ENCODE peak calls at places on chromosomes 6 and 20, in eight cellular contexts. C, B, X, K, E, R, I and U are unnamed samples. For H3K4me1, the result is how much of the 10 kb centered on the place peaks cover.

GRCh38 chr6:2738373-2738979 is 12.2 kb downstream of the MYLK4 start:
- DNase-seq in C (no peak), B (no peak), X (peak), K (peak), E (peak), R (peak), I (peak), U (no peak)

GRCh38 chr6:34150766-34151165 is 4.9 kb upstream of the GRM4 start:
- DNase-seq in C (peak), B (peak), X (no peak), K (no peak), E (no peak), R (no peak), I (no peak), U (no peak)

GRCh38 chr6:142551145-142551811 is 249.5 kb downstream of the ADGRG6 start:
- DNase-seq in C (no peak), B (no peak), X (peak), K (no peak), E (no peak), R (no peak), I (no peak), U (no peak)

GRCh38 chr6:33215281-33215680 is 7.0 kb downstream of the RING1 start:
- DNase-seq in C (peak), B (no peak), X (no peak), K (no peak), E (no peak), R (no peak), I (no peak), U (no peak)

GRCh38 chr20:59515906-59516209 is 88.5 kb upstream of the PHACTR3 start:
- DNase-seq in C (no peak), B (no peak), X (no peak), K (no peak), E (no peak), R (no peak), I (no peak), U (no peak)

GRCh38 chr20:41182296-41183212 is 45.2 kb downstream of the PLCG1 start:
- DNase-seq in C (peak), B (no peak), X (no peak), K (no peak), E (no peak), R (peak), I (peak), U (no peak)

GRCh38 chr6:47403801-47404200 is 73.8 kb upstream of the CD2AP start:
- DNase-seq in C (no peak), B (no peak), X (no peak), K (no peak), E (no peak), R (no peak), I (no peak), U (peak)

GRCh38 chr6:99613398-99613704 is 6.7 kb downstream of the PRDM13 start:
- DNase-seq in C (no peak), B (no peak), X (no peak), K (peak), E (peak), R (no peak), I (no peak), U (peak)

GRCh38 chr6:31639449-31639861 is 13.0 kb downstream of the BAG6 start:
- DNase-seq in C (no peak), B (no peak), X (peak), K (no peak), E (no peak), R (no peak), I (no peak), U (no peak)

GRCh38 chr20:52083627-52084232 is 107.8 kb downstream of the ZFP64 start:
- DNase-seq in C (no peak), B (no peak), X (peak), K (peak), E (peak), R (peak), I (peak), U (peak)
- H3K4me3 ChIP-seq in C (no peak), B (no peak), X (no peak), K (no peak), E (no peak), R (no peak), I (no peak), U (no peak)

GRCh38 chr6:147209762-147210449 is 5.7 kb downstream of the STXBP5 start:
- DNase-seq in C (no peak), B (no peak), X (no peak), K (no peak), E (no peak), R (no peak), I (no peak), U (no peak)

GRCh38 chr6:147213772-147214171 is 9.6 kb downstream of the STXBP5 start:
- DNase-seq in C (no peak), B (no peak), X (no peak), K (no peak), E (no peak), R (no peak), I (no peak), U (no peak)

GRCh38 chr6:147211831-147212230 is 7.6 kb downstream of the STXBP5 start:
- DNase-seq in C (no peak), B (no peak), X (no peak), K (no peak), E (no peak), R (no peak), I (no peak), U (no peak)

GRCh38 chr6:147212618-147213017 is 8.4 kb downstream of the STXBP5 start:
- DNase-seq in C (no peak), B (no peak), X (no peak), K (no peak), E (no peak), R (no peak), I (no peak), U (no peak)

GRCh38 chr6:147211349-147211748 is 7.1 kb downstream of the STXBP5 start:
- DNase-seq in C (no peak), B (no peak), X (no peak), K (no peak), E (no peak), R (no peak), I (no peak), U (no peak)
- H3K4me1 ChIP-seq in C (half or more), B (under half), X (under half), K (under half), E (under half), R (under half), I (under half), U (under half)

DNA sequence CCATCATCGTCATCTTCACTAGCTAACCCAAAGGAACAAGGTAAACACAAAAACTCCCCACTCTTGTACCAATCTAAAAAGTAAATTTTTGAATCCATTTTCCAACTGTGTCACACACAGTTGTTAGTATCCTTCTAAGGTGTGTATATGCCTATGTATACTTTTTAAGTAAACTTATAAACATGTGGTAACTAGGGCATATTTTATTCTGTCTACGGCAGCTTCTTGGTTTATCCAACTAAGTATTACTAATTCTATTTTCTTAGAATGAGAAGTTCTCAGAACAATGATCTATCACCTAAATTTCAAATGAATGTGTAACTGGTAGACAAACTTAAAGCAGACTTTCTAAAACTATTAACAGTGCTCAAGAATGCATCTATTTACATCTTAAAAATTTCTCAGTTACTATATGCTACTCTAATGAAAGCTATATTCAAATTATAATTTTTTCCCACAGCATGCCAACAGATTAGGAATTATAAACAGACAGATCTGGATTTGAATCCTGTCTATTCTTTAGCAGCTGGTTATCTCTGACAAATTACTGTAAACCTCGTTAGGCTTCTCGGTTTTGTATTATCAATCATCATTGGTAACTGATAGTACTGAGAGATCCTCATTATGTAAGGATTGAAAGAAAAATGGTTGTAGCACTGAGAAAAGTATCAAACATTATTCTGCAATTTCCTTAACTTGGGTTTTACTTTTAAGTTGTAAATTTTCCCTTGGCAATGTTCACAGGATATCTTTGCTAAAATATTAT is 1.7 kb upstream of the PLN start:
- DNase-seq in C (no peak), B (no peak), X (no peak), K (no peak), E (no peak), R (no peak), I (no peak), U (no peak)
- H3K4me3 ChIP-seq in C (peak), B (no peak), X (no peak), K (no peak), E (peak), R (no peak), I (peak), U (no peak)

DNA sequence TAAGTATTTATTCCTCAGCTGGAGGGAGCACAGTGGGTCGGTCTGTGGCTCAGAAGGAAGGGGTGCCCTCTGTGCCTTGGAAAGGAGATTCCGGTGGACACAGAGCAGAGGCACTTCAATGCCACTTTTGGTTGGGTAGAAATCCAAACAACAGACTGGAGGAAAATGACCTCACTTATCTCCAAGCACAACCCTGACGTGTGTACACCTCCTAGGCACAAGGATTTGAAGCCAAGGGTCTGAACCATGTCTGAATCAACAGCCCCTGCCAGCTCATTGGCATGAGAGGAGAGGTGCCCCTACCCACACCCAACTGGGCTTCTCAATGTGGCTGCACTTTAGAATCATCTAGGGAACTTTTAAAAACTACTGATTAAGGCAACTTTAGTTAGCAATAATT is 13.4 kb downstream of the CD24 start:
- DNase-seq in C (no peak), B (no peak), X (no peak), K (no peak), E (no peak), R (no peak), I (no peak), U (no peak)
- H3K4me1 ChIP-seq in C (under half), B (under half), X (under half), K (under half), E (under half), R (under half), I (under half), U (under half)

DNA sequence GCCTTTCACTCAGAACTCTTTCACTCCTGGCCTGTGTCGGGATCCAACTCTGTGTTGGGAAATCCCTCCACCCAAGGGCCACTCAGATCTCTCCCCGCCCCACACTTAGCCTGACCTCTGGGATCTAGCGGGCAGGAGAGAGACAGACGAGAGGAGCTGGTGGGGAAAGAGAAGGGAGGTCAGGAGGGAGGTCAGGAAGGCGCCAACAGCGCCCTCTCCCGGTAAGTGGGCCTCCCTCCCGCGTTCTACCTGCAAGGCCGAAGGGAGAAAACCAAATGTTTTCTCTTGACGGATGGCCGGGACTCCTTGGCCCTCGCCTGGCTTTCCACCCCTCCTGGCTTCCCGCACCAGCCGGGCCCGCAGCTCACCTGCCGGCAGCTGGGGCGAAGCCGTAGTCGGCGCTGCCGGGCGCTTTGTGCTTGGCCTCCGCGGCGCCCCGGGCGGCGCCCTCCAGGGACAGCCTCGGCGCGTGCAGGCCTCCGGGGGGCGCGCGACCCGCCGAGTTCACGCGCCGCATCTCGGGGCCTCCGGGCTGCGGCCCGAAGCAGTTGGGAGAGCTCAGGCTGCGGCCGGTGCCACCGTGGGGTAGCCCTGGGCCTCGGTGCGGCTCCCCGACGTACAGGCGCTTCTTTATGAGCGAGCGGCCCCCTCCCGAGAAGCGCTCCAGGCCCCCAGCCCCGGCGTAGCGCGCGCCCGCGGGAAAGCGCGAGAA is 38.2 kb downstream of the C6orf132 start:
- DNase-seq in C (no peak), B (no peak), X (no peak), K (peak), E (peak), R (peak), I (peak), U (peak)
- H3K4me3 ChIP-seq in C (peak), B (peak), X (peak), K (peak), E (peak), R (peak), I (peak), U (no peak)

GRCh38 chr6:29596381-29596900 is 11.5 kb downstream of the OR2H2 start:
- DNase-seq in C (no peak), B (no peak), X (no peak), K (no peak), E (no peak), R (no peak), I (no peak), U (no peak)
- H3K4me1 ChIP-seq in C (under half), B (under half), X (under half), K (under half), E (under half), R (under half), I (under half), U (under half)

DNA sequence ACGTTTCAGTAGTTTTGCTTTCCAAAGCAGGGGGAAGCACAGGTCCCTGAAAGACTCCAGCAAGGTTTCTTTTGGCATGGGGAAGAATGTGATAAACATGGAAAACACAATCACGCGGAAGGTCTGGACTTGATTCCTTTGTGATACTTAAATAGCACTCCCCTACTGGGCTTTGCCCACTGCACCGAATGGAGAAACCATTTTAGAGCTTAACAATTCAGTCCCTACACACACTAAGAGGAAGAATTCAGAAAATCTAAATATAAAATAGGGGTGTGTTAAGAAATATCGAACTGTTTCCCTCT is 71.4 kb upstream of the NHSL1 start:
- DNase-seq in C (no peak), B (no peak), X (no peak), K (peak), E (no peak), R (no peak), I (no peak), U (no peak)
- H3K4me3 ChIP-seq in C (peak), B (no peak), X (peak), K (peak), E (peak), R (peak), I (peak), U (no peak)

GRCh38 chr20:32070282-32070681 is 18.2 kb downstream of the HCK start:
- DNase-seq in C (no peak), B (no peak), X (no peak), K (no peak), E (no peak), R (no peak), I (no peak), U (no peak)

GRCh38 chr20:32067234-32067821 is 15.3 kb downstream of the HCK start:
- DNase-seq in C (no peak), B (no peak), X (peak), K (peak), E (no peak), R (no peak), I (no peak), U (no peak)

GRCh38 chr20:32070690-32071213 is 18.7 kb downstream of the HCK start:
- DNase-seq in C (no peak), B (no peak), X (no peak), K (no peak), E (no peak), R (no peak), I (no peak), U (no peak)

GRCh38 chr20:32071395-32072167 is 19.5 kb downstream of the HCK start:
- DNase-seq in C (no peak), B (no peak), X (no peak), K (no peak), E (no peak), R (no peak), I (no peak), U (no peak)

GRCh38 chr20:32068174-32068573 is 16.1 kb downstream of the HCK start:
- DNase-seq in C (no peak), B (no peak), X (no peak), K (no peak), E (no peak), R (no peak), I (no peak), U (no peak)
- H3K4me1 ChIP-seq in C (under half), B (under half), X (under half), K (under half), E (under half), R (under half), I (half or more), U (under half)